ENCODE peak calls at places on chromosomes 11 and 22, in seven cellular contexts. I, L, S, A, O, N and Y are unnamed samples.
A peak's percentile ranks its signal among the peaks of the same experiment; 100 is the strongest.

GRCh38 chr11:63829823-63830489 is 9.0 kb upstream of the MARK2 start:
- DNase-seq in S (no peak), I (no peak), O (no peak), L (no peak), A (peak; percentile 54), N (no peak), Y (no peak)

GRCh38 chr11:1307998-1308744 is 1.3 kb downstream of the TOLLIP start:
- DNase-seq in N (no peak), L (no peak), A (no peak), O (no peak), I (no peak), S (no peak), Y (no peak)

GRCh38 chr22:36644333-36644757 is 59.2 kb downstream of the CACNG2 start:
- DNase-seq in S (no peak), L (peak; percentile 5), I (no peak), O (peak; percentile 28), N (no peak), A (peak; percentile 71), Y (no peak)

GRCh38 chr11:132036751-132037466 is 666.5 kb downstream of the NTM start:
- DNase-seq in I (no peak), O (no peak), S (no peak), N (no peak), A (no peak), L (no peak), Y (no peak)

GRCh38 chr11:123407124-123407995 is 22.7 kb upstream of the GRAMD1B start:
- DNase-seq in L (peak; percentile 61), S (peak; percentile 21), N (peak; percentile 96), O (peak; percentile 73), I (no peak), A (peak; percentile 66), Y (peak; percentile 16)

GRCh38 chr11:102843474-102843873 is at the start of gene MMP3:
- DNase-seq in O (no peak), L (no peak), A (no peak), N (no peak), S (no peak), I (no peak), Y (no peak)

GRCh38 chr11:45259607-45260006 is 26.5 kb downstream of the SYT13 start:
- DNase-seq in A (no peak), I (no peak), O (no peak), S (no peak), L (no peak), N (no peak), Y (no peak)

GRCh38 chr11:128512478-128513127 is 74.8 kb downstream of the ETS1 start:
- DNase-seq in I (no peak), N (no peak), L (peak; percentile 49), S (no peak), O (peak; percentile 63), A (no peak), Y (no peak)

GRCh38 chr11:117232911-117233409 is 489 bp downstream of the RNF214 start:
- DNase-seq in S (no peak), I (no peak), O (peak; percentile 21), N (no peak), A (peak; percentile 40), L (peak; percentile 9), Y (peak; percentile 41)

GRCh38 chr11:3095712-3096361 is 38.6 kb upstream of the CARS1 start:
- DNase-seq in S (no peak), O (no peak), N (no peak), I (no peak), A (no peak), L (no peak), Y (peak; percentile 37)

GRCh38 chr11:66852466-66853241 is 4.2 kb upstream of the LRFN4 start:
- DNase-seq in N (no peak), I (peak; percentile 61), L (no peak), O (no peak), S (no peak), A (no peak), Y (no peak)

GRCh38 chr22:46456818-46457163 is 80.6 kb downstream of the CELSR1 start:
- DNase-seq in I (no peak), O (no peak), S (no peak), N (no peak), L (no peak), A (no peak), Y (no peak)

GRCh38 chr11:123185326-123185725 is 9.7 kb downstream of the CLMP start:
- DNase-seq in S (no peak), A (no peak), N (no peak), I (no peak), L (no peak), O (no peak), Y (no peak)

GRCh38 chr11:93490996-93491618 is 52.1 kb downstream of the SMCO4 start:
- DNase-seq in S (no peak), A (no peak), O (no peak), I (no peak), L (no peak), N (no peak), Y (no peak)

GRCh38 chr11:69364901-69365300 is 70.9 kb downstream of the MYEOV start:
- DNase-seq in N (peak; percentile 28), A (no peak), L (no peak), O (no peak), I (no peak), S (no peak), Y (no peak)

GRCh38 chr11:19980388-19980787 is 179.9 kb downstream of the DBX1 start:
- DNase-seq in I (no peak), N (no peak), L (no peak), S (no peak), A (no peak), O (no peak), Y (no peak)

GRCh38 chr22:38735126-38735464 is 20.7 kb downstream of the SUN2 start:
- DNase-seq in N (no peak), I (no peak), A (no peak), L (no peak), S (no peak), O (no peak), Y (no peak)

GRCh38 chr11:118306556-118306955 is 2.0 kb downstream of the CD3E start:
- DNase-seq in L (peak; percentile 54), O (peak; percentile 58), S (no peak), N (no peak), A (no peak), I (no peak), Y (no peak)

GRCh38 chr11:65071907-65072630 is 11.8 kb downstream of the CDCA5 start:
- DNase-seq in A (no peak), O (no peak), S (no peak), I (no peak), L (no peak), N (no peak), Y (no peak)

GRCh38 chr22:39242809-39243442 is 1.9 kb downstream of the PDGFB start:
- DNase-seq in A (no peak), O (no peak), L (peak; percentile 47), I (no peak), S (no peak), N (peak; percentile 27), Y (no peak)

GRCh38 chr11:15525582-15525981 is 410.9 kb downstream of the INSC start:
- DNase-seq in L (no peak), O (no peak), N (peak; percentile 34), A (no peak), S (no peak), I (no peak), Y (no peak)

GRCh38 chr11:47595029-47595428 is 818 bp upstream of the C1QTNF4 start:
- DNase-seq in I (no peak), S (no peak), N (no peak), L (no peak), O (no peak), A (no peak), Y (no peak)

GRCh38 chr11:7893792-7894191 is 37.3 kb downstream of the OR10A6 start:
- DNase-seq in O (no peak), I (no peak), N (no peak), S (no peak), L (no peak), A (no peak), Y (no peak)

GRCh38 chr22:26589367-26589844 is 526 bp downstream of the TPST2 start:
- DNase-seq in N (no peak), A (peak; percentile 38), O (peak; percentile 29), I (no peak), S (no peak), L (peak; percentile 52), Y (no peak)

GRCh38 chr22:50307891-50308596 is 598 bp upstream of the PLXNB2 start:
- DNase-seq in L (no peak), O (no peak), I (peak; percentile 77), A (no peak), N (no peak), S (no peak), Y (no peak)

GRCh38 chr11:94128746-94129504 is at the start of gene PANX1:
- DNase-seq in A (peak; percentile 67), S (peak; percentile 55), N (peak; percentile 85), L (peak; percentile 78), I (peak; percentile 87), O (peak; percentile 77), Y (peak; percentile 68)

GRCh38 chr11:10628506-10629236 is 60.2 kb upstream of the LYVE1 start:
- DNase-seq in O (peak; percentile 25), S (no peak), I (no peak), A (no peak), N (no peak), L (no peak), Y (no peak)

GRCh38 chr11:124644426-124645280 is 22.0 kb downstream of the TBRG1 start:
- DNase-seq in A (peak; percentile 56), L (peak; percentile 12), O (peak; percentile 22), S (no peak), I (peak; percentile 77), N (peak; percentile 87), Y (peak; percentile 24)

GRCh38 chr22:48371391-48371790 is 1456.3 kb downstream of the BRD1 start:
- DNase-seq in A (no peak), O (no peak), N (no peak), L (no peak), I (peak; percentile 28), S (no peak), Y (no peak)

GRCh38 chr11:33574366-33574765 is 126.3 kb downstream of the C11orf91 start:
- DNase-seq in L (no peak), I (no peak), S (no peak), O (no peak), N (no peak), A (no peak), Y (no peak)

GRCh38 chr11:10898763-10899541 is 41.1 kb upstream of the ZBED5 start:
- DNase-seq in N (no peak), S (no peak), A (no peak), I (no peak), L (no peak), O (no peak), Y (no peak)

GRCh38 chr22:19852177-19852781 is 2.4 kb downstream of the GNB1L start:
- DNase-seq in O (no peak), S (no peak), A (no peak), I (no peak), N (no peak), L (no peak), Y (no peak)

GRCh38 chr22:24391836-24392217 is 35.6 kb upstream of the ADORA2A start:
- DNase-seq in N (no peak), I (no peak), L (no peak), O (no peak), A (no peak), S (no peak), Y (no peak)

GRCh38 chr11:18563090-18563730 is 25.3 kb downstream of the UEVLD start:
- DNase-seq in I (no peak), A (no peak), L (no peak), O (no peak), S (no peak), N (no peak), Y (no peak)

GRCh38 chr11:68009391-68010000 is 631 bp upstream of the ALDH3B1 start:
- DNase-seq in N (no peak), S (no peak), I (no peak), O (peak; percentile 32), A (no peak), L (no peak), Y (no peak)

GRCh38 chr11:1119282-1120146 is 38.2 kb upstream of the MUC5AC start:
- DNase-seq in N (no peak), I (peak; percentile 61), L (no peak), O (no peak), A (no peak), S (no peak), Y (no peak)

GRCh38 chr11:120268686-120269085 is 28.7 kb downstream of the POU2F3 start:
- DNase-seq in A (no peak), O (no peak), S (no peak), I (no peak), N (no peak), L (no peak), Y (no peak)